ENCODE peak calls at places on chromosomes 16 and 17, in seven cellular contexts. One of them, this sample, is unnamed.

GRCh38 chr16:66143422-66143821 is 223.1 kb upstream of the CDH5 start:
- DNase-seq in stimulated activated naive CD8-positive, alpha-beta T cell treated with anti-CD3 and anti-CD28 coated beads, Interleukin-15, amount 100 ng/mL, for 72 hours: no peak
- DNase-seq in activated T-cell treated with anti-CD3 and anti-CD28 coated beads, Interleukin-2, amount 50 U/mL, for 4 hours: no peak
- DNase-seq in T-helper 1 cell: no peak
- DNase-seq in ovary: no peak
- DNase-seq in heart right ventricle: no peak
- DNase-seq in NCI-H446 treated with DMSO at 0.1 percent for 48 hours: no peak
- DNase-seq in this sample: no peak

GRCh38 chr17:39927928-39928867 is 666 bp downstream of the LRRC3C start:
- DNase-seq in stimulated activated naive CD8-positive, alpha-beta T cell treated with anti-CD3 and anti-CD28 coated beads, Interleukin-15, amount 100 ng/mL, for 72 hours: no peak
- DNase-seq in activated T-cell treated with anti-CD3 and anti-CD28 coated beads, Interleukin-2, amount 50 U/mL, for 4 hours: no peak
- DNase-seq in T-helper 1 cell: no peak
- DNase-seq in ovary: peak; percentile 74
- DNase-seq in heart right ventricle: peak; percentile 62
- DNase-seq in NCI-H446 treated with DMSO at 0.1 percent for 48 hours: no peak
- DNase-seq in this sample: peak; percentile 74

GRCh38 chr16:56988948-56989945 is at the start of gene NLRC5:
- DNase-seq in stimulated activated naive CD8-positive, alpha-beta T cell treated with anti-CD3 and anti-CD28 coated beads, Interleukin-15, amount 100 ng/mL, for 72 hours: peak; percentile 96
- DNase-seq in activated T-cell treated with anti-CD3 and anti-CD28 coated beads, Interleukin-2, amount 50 U/mL, for 4 hours: peak; percentile 97
- DNase-seq in T-helper 1 cell: peak; percentile 86
- DNase-seq in ovary: peak; percentile 86
- DNase-seq in heart right ventricle: peak; percentile 86
- DNase-seq in NCI-H446 treated with DMSO at 0.1 percent for 48 hours: no peak
- DNase-seq in this sample: peak; percentile 88

GRCh38 chr17:11618861-11619566 is 20.7 kb downstream of the DNAH9 start:
- DNase-seq in stimulated activated naive CD8-positive, alpha-beta T cell treated with anti-CD3 and anti-CD28 coated beads, Interleukin-15, amount 100 ng/mL, for 72 hours: no peak
- DNase-seq in activated T-cell treated with anti-CD3 and anti-CD28 coated beads, Interleukin-2, amount 50 U/mL, for 4 hours: no peak
- DNase-seq in T-helper 1 cell: no peak
- DNase-seq in ovary: no peak
- DNase-seq in heart right ventricle: peak; percentile 47
- DNase-seq in NCI-H446 treated with DMSO at 0.1 percent for 48 hours: no peak
- DNase-seq in this sample: no peak

GRCh38 chr16:75064403-75065148 is 52.0 kb downstream of the LDHD start:
- DNase-seq in stimulated activated naive CD8-positive, alpha-beta T cell treated with anti-CD3 and anti-CD28 coated beads, Interleukin-15, amount 100 ng/mL, for 72 hours: peak; percentile 23
- DNase-seq in activated T-cell treated with anti-CD3 and anti-CD28 coated beads, Interleukin-2, amount 50 U/mL, for 4 hours: peak; percentile 11
- DNase-seq in T-helper 1 cell: no peak
- DNase-seq in ovary: no peak
- DNase-seq in heart right ventricle: no peak
- DNase-seq in NCI-H446 treated with DMSO at 0.1 percent for 48 hours: no peak
- DNase-seq in this sample: no peak

GRCh38 chr16:84166796-84167695 is 19.8 kb downstream of the TAF1C start:
- DNase-seq in stimulated activated naive CD8-positive, alpha-beta T cell treated with anti-CD3 and anti-CD28 coated beads, Interleukin-15, amount 100 ng/mL, for 72 hours: no peak
- DNase-seq in activated T-cell treated with anti-CD3 and anti-CD28 coated beads, Interleukin-2, amount 50 U/mL, for 4 hours: no peak
- DNase-seq in T-helper 1 cell: no peak
- DNase-seq in ovary: no peak
- DNase-seq in heart right ventricle: no peak
- DNase-seq in NCI-H446 treated with DMSO at 0.1 percent for 48 hours: no peak
- DNase-seq in this sample: no peak

GRCh38 chr16:88473666-88474534 is 20.8 kb downstream of the ZFPM1 start:
- DNase-seq in stimulated activated naive CD8-positive, alpha-beta T cell treated with anti-CD3 and anti-CD28 coated beads, Interleukin-15, amount 100 ng/mL, for 72 hours: no peak
- DNase-seq in activated T-cell treated with anti-CD3 and anti-CD28 coated beads, Interleukin-2, amount 50 U/mL, for 4 hours: no peak
- DNase-seq in T-helper 1 cell: no peak
- DNase-seq in ovary: peak; percentile 80
- DNase-seq in heart right ventricle: peak; percentile 63
- DNase-seq in NCI-H446 treated with DMSO at 0.1 percent for 48 hours: no peak
- DNase-seq in this sample: peak; percentile 64

GRCh38 chr17:48617515-48618365 is 2.6 kb upstream of the HOXB8 start:
- DNase-seq in stimulated activated naive CD8-positive, alpha-beta T cell treated with anti-CD3 and anti-CD28 coated beads, Interleukin-15, amount 100 ng/mL, for 72 hours: no peak
- DNase-seq in activated T-cell treated with anti-CD3 and anti-CD28 coated beads, Interleukin-2, amount 50 U/mL, for 4 hours: no peak
- DNase-seq in T-helper 1 cell: no peak
- DNase-seq in ovary: no peak
- DNase-seq in heart right ventricle: no peak
- DNase-seq in NCI-H446 treated with DMSO at 0.1 percent for 48 hours: no peak
- DNase-seq in this sample: no peak

GRCh38 chr17:72634621-72635020 is 457.9 kb downstream of the SLC39A11 start:
- DNase-seq in stimulated activated naive CD8-positive, alpha-beta T cell treated with anti-CD3 and anti-CD28 coated beads, Interleukin-15, amount 100 ng/mL, for 72 hours: no peak
- DNase-seq in activated T-cell treated with anti-CD3 and anti-CD28 coated beads, Interleukin-2, amount 50 U/mL, for 4 hours: no peak
- DNase-seq in T-helper 1 cell: no peak
- DNase-seq in ovary: no peak
- DNase-seq in heart right ventricle: no peak
- DNase-seq in NCI-H446 treated with DMSO at 0.1 percent for 48 hours: no peak
- DNase-seq in this sample: no peak

GRCh38 chr16:10895053-10895946 is 18.3 kb downstream of the CIITA start:
- DNase-seq in stimulated activated naive CD8-positive, alpha-beta T cell treated with anti-CD3 and anti-CD28 coated beads, Interleukin-15, amount 100 ng/mL, for 72 hours: no peak
- DNase-seq in activated T-cell treated with anti-CD3 and anti-CD28 coated beads, Interleukin-2, amount 50 U/mL, for 4 hours: no peak
- DNase-seq in T-helper 1 cell: peak; percentile 25
- DNase-seq in ovary: peak; percentile 74
- DNase-seq in heart right ventricle: peak; percentile 49
- DNase-seq in NCI-H446 treated with DMSO at 0.1 percent for 48 hours: no peak
- DNase-seq in this sample: peak; percentile 54

GRCh38 chr16:9033125-9033830 is 58.2 kb upstream of the HAPSTR1 start:
- DNase-seq in stimulated activated naive CD8-positive, alpha-beta T cell treated with anti-CD3 and anti-CD28 coated beads, Interleukin-15, amount 100 ng/mL, for 72 hours: no peak
- DNase-seq in activated T-cell treated with anti-CD3 and anti-CD28 coated beads, Interleukin-2, amount 50 U/mL, for 4 hours: no peak
- DNase-seq in T-helper 1 cell: no peak
- DNase-seq in ovary: no peak
- DNase-seq in heart right ventricle: no peak
- DNase-seq in NCI-H446 treated with DMSO at 0.1 percent for 48 hours: no peak
- DNase-seq in this sample: no peak

GRCh38 chr17:18278867-18279266 is 18.4 kb downstream of the MIEF2 start:
- DNase-seq in stimulated activated naive CD8-positive, alpha-beta T cell treated with anti-CD3 and anti-CD28 coated beads, Interleukin-15, amount 100 ng/mL, for 72 hours: no peak
- DNase-seq in activated T-cell treated with anti-CD3 and anti-CD28 coated beads, Interleukin-2, amount 50 U/mL, for 4 hours: no peak
- DNase-seq in T-helper 1 cell: no peak
- DNase-seq in ovary: no peak
- DNase-seq in heart right ventricle: no peak
- DNase-seq in NCI-H446 treated with DMSO at 0.1 percent for 48 hours: no peak
- DNase-seq in this sample: no peak

GRCh38 chr16:11149011-11149616 is 106.9 kb downstream of the SOCS1 start:
- DNase-seq in stimulated activated naive CD8-positive, alpha-beta T cell treated with anti-CD3 and anti-CD28 coated beads, Interleukin-15, amount 100 ng/mL, for 72 hours: no peak
- DNase-seq in activated T-cell treated with anti-CD3 and anti-CD28 coated beads, Interleukin-2, amount 50 U/mL, for 4 hours: no peak
- DNase-seq in T-helper 1 cell: no peak
- DNase-seq in ovary: no peak
- DNase-seq in heart right ventricle: no peak
- DNase-seq in NCI-H446 treated with DMSO at 0.1 percent for 48 hours: no peak
- DNase-seq in this sample: no peak

GRCh38 chr16:805474-805873 is 4.9 kb upstream of the GNG13 start:
- DNase-seq in stimulated activated naive CD8-positive, alpha-beta T cell treated with anti-CD3 and anti-CD28 coated beads, Interleukin-15, amount 100 ng/mL, for 72 hours: no peak
- DNase-seq in activated T-cell treated with anti-CD3 and anti-CD28 coated beads, Interleukin-2, amount 50 U/mL, for 4 hours: no peak
- DNase-seq in T-helper 1 cell: no peak
- DNase-seq in ovary: no peak
- DNase-seq in heart right ventricle: no peak
- DNase-seq in NCI-H446 treated with DMSO at 0.1 percent for 48 hours: no peak
- DNase-seq in this sample: no peak

GRCh38 chr17:64306850-64307463 is 43.9 kb upstream of the TEX2 start:
- DNase-seq in stimulated activated naive CD8-positive, alpha-beta T cell treated with anti-CD3 and anti-CD28 coated beads, Interleukin-15, amount 100 ng/mL, for 72 hours: peak; percentile 64
- DNase-seq in activated T-cell treated with anti-CD3 and anti-CD28 coated beads, Interleukin-2, amount 50 U/mL, for 4 hours: peak; percentile 64
- DNase-seq in T-helper 1 cell: peak; percentile 59
- DNase-seq in ovary: peak; percentile 80
- DNase-seq in heart right ventricle: peak; percentile 66
- DNase-seq in NCI-H446 treated with DMSO at 0.1 percent for 48 hours: peak; percentile 35
- DNase-seq in this sample: peak; percentile 61

This sample was measured in psoas muscle.